ENCODE peak calls at places on chromosomes 4 and X, in six cellular contexts. B is fibroblast of lung, K is neural progenitor cell, Z is PC-3, N is GM23248, V is SK-N-SH. D is an unnamed sample. For H3K36me3 and H3K4me1, the result is how much of the 10 kb centered on the place peaks cover.

GRCh38 chr4:87227704-87228560 is 7.5 kb upstream of the KLHL8 start:
- DNase-seq in B (no peak), K (no peak), Z (no peak), N (no peak), V (no peak), D (peak)

GRCh38 chrX:114611018-114611619 is 27.2 kb downstream of the HTR2C start:
- DNase-seq in B (peak), K (peak), Z (peak), N (peak), V (peak), D (peak)

GRCh38 chrX:40735318-40736169 is at the start of gene MED14:
- DNase-seq in B (peak), K (peak), Z (peak), N (peak), V (peak), D (peak)

GRCh38 chr4:112098841-112099240 is 46.4 kb upstream of the FAM241A start:
- DNase-seq in B (no peak), K (no peak), Z (no peak), N (no peak), V (no peak), D (no peak)

GRCh38 chr4:182969651-182970279 is 52.6 kb upstream of the DCTD start:
- DNase-seq in B (no peak), K (no peak), Z (peak), N (no peak), V (no peak), D (no peak)

GRCh38 chr4:85398276-85398675 is 76.7 kb upstream of the ARHGAP24 start:
- DNase-seq in B (peak), K (no peak), Z (no peak), N (peak), V (no peak), D (peak)

GRCh38 chr4:187184513-187184912 is 460.9 kb upstream of the FAT1 start:
- DNase-seq in B (no peak), K (peak), Z (no peak), N (no peak), V (no peak), D (no peak)

GRCh38 chr4:998096-998691 is 5.0 kb upstream of the SLC26A1 start:
- DNase-seq in B (no peak), K (no peak), Z (no peak), N (no peak), V (peak), D (no peak)

GRCh38 chr4:182192511-182193181 is 50.6 kb upstream of the TENM3 start:
- DNase-seq in B (peak), K (no peak), Z (no peak), N (no peak), V (no peak), D (peak)

GRCh38 chrX:153706799-153707198 is 17.4 kb downstream of the BCAP31 start:
- DNase-seq in B (no peak), K (no peak), Z (no peak), N (no peak), V (no peak), D (no peak)

GRCh38 chr4:168218663-168219062 is 99.9 kb downstream of the DDX60 start:
- DNase-seq in B (peak), K (no peak), Z (peak), N (peak), V (no peak), D (peak)

GRCh38 chrX:20521245-20521644 is 254.5 kb upstream of the RPS6KA3 start:
- DNase-seq in B (peak), K (no peak), Z (peak), N (peak), V (no peak), D (peak)

GRCh38 chrX:80984118-80984517 is 174.4 kb upstream of the BRWD3 start:
- DNase-seq in B (no peak), K (no peak), Z (no peak), N (no peak), V (no peak), D (no peak)

GRCh38 chr4:20253799-20254409 is 2.2 kb downstream of the SLIT2 start:
- DNase-seq in B (peak), K (peak), Z (peak), N (peak), V (peak), D (peak)

GRCh38 chr4:8735236-8736082 is 136.2 kb downstream of the HMX1 start:
- DNase-seq in B (no peak), K (no peak), Z (no peak), N (no peak), V (no peak), D (no peak)

GRCh38 chr4:41258783-41259182 is 2.1 kb downstream of the UCHL1 start:
- DNase-seq in B (peak), K (peak), Z (peak), N (peak), V (peak), D (peak)

GRCh38 chrX:120452131-120452530 is 17.0 kb downstream of the LAMP2 start:
- DNase-seq in B (peak), K (peak), Z (peak), N (peak), V (peak), D (peak)

GRCh38 chrX:16445166-16445752 is 204.7 kb upstream of the S100G start:
- DNase-seq in B (peak), K (peak), Z (peak), N (peak), V (peak), D (peak)

GRCh38 chr4:13092702-13093101 is 391.4 kb downstream of the RAB28 start:
- DNase-seq in B (peak), K (no peak), Z (no peak), N (peak), V (no peak), D (no peak)

GRCh38 chr4:51931461-51931860 is 88.5 kb downstream of the DCUN1D4 start:
- DNase-seq in B (peak), K (no peak), Z (no peak), N (no peak), V (no peak), D (peak)

GRCh38 chr4:53863731-53864130 is 200.7 kb downstream of the CHIC2 start:
- DNase-seq in B (peak), K (no peak), Z (no peak), N (no peak), V (no peak), D (no peak)

GRCh38 chr4:6475492-6476020 is 3.1 kb upstream of the PPP2R2C start:
- DNase-seq in B (no peak), K (no peak), Z (no peak), N (no peak), V (no peak), D (no peak)

GRCh38 chr4:150862829-150863228 is 152.3 kb downstream of the LRBA start:
- DNase-seq in B (no peak), K (no peak), Z (no peak), N (no peak), V (no peak), D (no peak)

GRCh38 chr4:163895369-163896005 is 401.0 kb downstream of the TMA16 start:
- DNase-seq in B (no peak), K (no peak), Z (no peak), N (no peak), V (no peak), D (no peak)

GRCh38 chrX:155745792-155746191 is 133.0 kb upstream of the TMLHE start:
- DNase-seq in B (peak), K (no peak), Z (peak), N (peak), V (no peak), D (peak)

GRCh38 chr4:67343162-67343561 is 202.1 kb downstream of the CENPC start:
- DNase-seq in B (no peak), K (no peak), Z (no peak), N (no peak), V (no peak), D (no peak)

GRCh38 chr4:871484-871883 is 45.6 kb upstream of the CPLX1 start:
- DNase-seq in B (no peak), K (no peak), Z (no peak), N (no peak), V (no peak), D (no peak)

GRCh38 chr4:15238720-15239119 is 189.1 kb upstream of the C1QTNF7 start:
- DNase-seq in B (peak), K (peak), Z (peak), N (peak), V (peak), D (peak)

GRCh38 chrX:30787012-30787411 is 102.0 kb downstream of the TAB3 start:
- DNase-seq in B (no peak), K (no peak), Z (no peak), N (no peak), V (no peak), D (no peak)

GRCh38 chr4:8048856-8049686 is 109.4 kb upstream of the AFAP1 start:
- DNase-seq in B (no peak), K (peak), Z (no peak), N (no peak), V (no peak), D (no peak)

GRCh38 chr4:69095301-69095731 is 958 bp upstream of the UGT2B7 start:
- DNase-seq in B (peak), K (no peak), Z (peak), N (no peak), V (no peak), D (peak)

GRCh38 chrX:25288676-25289075 is 272.9 kb upstream of the ARX start:
- DNase-seq in B (no peak), K (no peak), Z (no peak), N (no peak), V (no peak), D (no peak)

GRCh38 chrX:107721318-107721717 is 54.3 kb downstream of the TSC22D3 start:
- DNase-seq in B (no peak), K (no peak), Z (no peak), N (no peak), V (no peak), D (no peak)

GRCh38 chr4:168162604-168163003 is 70.3 kb downstream of the ANXA10 start:
- DNase-seq in B (peak), K (no peak), Z (no peak), N (peak), V (no peak), D (peak)

GRCh38 chrX:103101280-103102042 is 8.5 kb upstream of the NXF3 start:
- DNase-seq in B (peak), K (peak), Z (no peak), N (no peak), V (no peak), D (no peak)

GRCh38 chrX:19579485-19579884 is 64.2 kb upstream of the MAP3K15 start:
- DNase-seq in B (peak), K (no peak), Z (peak), N (peak), V (no peak), D (peak)

GRCh38 chrX:7927259-7928167 is at the start of gene PNPLA4:
- DNase-seq in B (peak), K (peak), Z (peak), N (peak), V (peak), D (peak)

GRCh38 chr4:141027421-141027820 is 105.8 kb downstream of the RNF150 start:
- DNase-seq in B (peak), K (no peak), Z (peak), N (peak), V (no peak), D (peak)

GRCh38 chrX:129653181-129653984 is 1.4 kb downstream of the APLN start:
- DNase-seq in B (no peak), K (no peak), Z (no peak), N (no peak), V (no peak), D (no peak)

GRCh38 chrX:129654652-129655546 is at the start of gene APLN:
- DNase-seq in B (peak), K (peak), Z (peak), N (peak), V (peak), D (peak)

GRCh38 chrX:129655547-129656248 is 942 bp upstream of the APLN start:
- DNase-seq in B (no peak), K (peak), Z (peak), N (no peak), V (no peak), D (no peak)

GRCh38 chrX:129652565-129653169 is 2.1 kb downstream of the APLN start:
- DNase-seq in B (no peak), K (no peak), Z (no peak), N (peak), V (no peak), D (no peak)

GRCh38 chrX:129653985-129654651 is 638 bp downstream of the APLN start:
- DNase-seq in B (peak), K (no peak), Z (peak), N (peak), V (peak), D (peak)
- H3K9ac ChIP-seq in B (peak), K (no peak), Z (no peak), N (peak), V (no peak), D (peak)

GRCh38 chrX:129793604-129794191 is 13.9 kb downstream of the SASH3 start:
- DNase-seq in B (no peak), K (no peak), Z (no peak), N (no peak), V (no peak), D (no peak)
- H3K36me3 ChIP-seq in B (under half), K (under half), Z (under half), N (under half), V (under half), D (under half)

GRCh38 chr4:139852612-139853269 is 187.1 kb downstream of the MGST2 start:
- DNase-seq in B (no peak), K (no peak), Z (no peak), N (no peak), V (no peak), D (no peak)
- H3K4me1 ChIP-seq in B (under half), K (half or more), Z (under half), N (under half), V (half or more), D (under half)

GRCh38 chrX:10755477-10756334 is 135.3 kb upstream of the MID1 start:
- DNase-seq in B (peak), K (peak), Z (no peak), N (peak), V (no peak), D (peak)
- H3K9ac ChIP-seq in B (no peak), K (no peak), Z (no peak), N (peak), V (peak), D (no peak)

DNA sequence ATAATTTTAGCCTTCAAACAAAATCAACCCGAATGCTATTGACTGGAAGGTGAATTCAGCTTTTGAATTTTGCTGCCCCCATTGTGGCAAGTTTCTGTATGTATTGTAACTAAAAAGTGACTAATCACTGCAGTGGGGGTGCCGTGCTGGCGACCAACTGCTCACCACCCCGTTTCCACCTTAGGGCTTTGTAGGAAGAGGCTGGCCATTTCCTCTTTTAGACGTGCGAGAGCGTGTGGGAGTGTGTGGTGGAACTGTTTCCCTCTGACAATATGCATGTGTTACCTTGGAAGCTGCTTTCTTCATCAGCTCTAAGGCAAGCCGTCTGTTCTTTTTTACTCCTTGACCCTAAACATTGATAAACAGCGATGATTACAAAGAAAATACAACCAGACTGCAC is 78.8 kb downstream of the SEL1L3 start:
- DNase-seq in B (no peak), K (no peak), Z (no peak), N (no peak), V (no peak), D (no peak)
- H3K36me3 ChIP-seq in B (under half), K (under half), Z (under half), N (under half), V (under half), D (under half)

DNA sequence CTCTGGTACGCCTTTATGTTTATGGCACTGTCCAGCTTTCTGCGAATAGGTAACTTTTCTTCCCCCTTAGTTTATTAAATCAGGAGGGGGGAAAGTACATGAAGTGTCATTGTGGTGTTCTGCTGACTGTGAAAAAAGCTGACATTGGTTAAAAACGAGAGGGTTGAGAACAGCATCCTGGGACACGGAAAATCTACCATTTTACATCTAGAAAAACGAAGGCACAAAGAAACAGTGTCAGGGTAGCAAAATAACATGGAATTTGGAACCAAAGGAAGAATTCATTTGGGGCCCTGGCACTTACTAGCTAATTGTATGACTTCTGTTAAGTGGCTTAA is 1.2 kb upstream of the AMOT start:
- DNase-seq in B (no peak), K (no peak), Z (no peak), N (no peak), V (no peak), D (no peak)
- H3K4me1 ChIP-seq in B (under half), K (half or more), Z (under half), N (under half), V (under half), D (under half)